ENCODE peak calls at places on chromosomes 2 and 18, in seven cellular contexts. H is ovary, B is GM13977, Q is progenitor cell of endocrine pancreas, Y is WTC11, E is colonic mucosa, L is foreskin keratinocyte. K is an unnamed sample.
A peak's percentile ranks its signal among the peaks of the same experiment; 100 is the strongest.

GRCh38 chr2:148513425-148513824 is 131.1 kb upstream of the EPC2 start:
- DNase-seq in H (no peak), B (no peak), Q (no peak), Y (no peak), E (no peak), L (no peak), K (no peak)

GRCh38 chr2:86556508-86556907 is 6.7 kb downstream of the CHMP3 start:
- DNase-seq in H (no peak), B (no peak), Q (no peak), Y (peak; percentile 25), E (peak; percentile 39), L (no peak), K (no peak)

GRCh38 chr2:148508878-148509702 is 135.5 kb upstream of the EPC2 start:
- DNase-seq in H (peak; percentile 83), B (peak; percentile 78), Q (peak; percentile 71), Y (peak; percentile 94), E (peak; percentile 87), L (peak; percentile 62), K (peak; percentile 63)

GRCh38 chr2:170226216-170226615 is 48.3 kb downstream of the MYO3B start:
- DNase-seq in H (no peak), B (no peak), Q (no peak), Y (no peak), E (no peak), L (no peak), K (no peak)

GRCh38 chr18:23498877-23499570 is 4.3 kb upstream of the RMC1 start:
- DNase-seq in H (peak; percentile 75), B (peak; percentile 62), Q (no peak), Y (peak; percentile 63), E (peak; percentile 70), L (no peak), K (peak; percentile 72)

GRCh38 chr2:113253453-113253852 is 25.3 kb downstream of the PAX8 start:
- DNase-seq in H (no peak), B (no peak), Q (no peak), Y (no peak), E (no peak), L (peak; percentile 32), K (no peak)

GRCh38 chr2:142280846-142281245 is 150.0 kb upstream of the LRP1B start:
- DNase-seq in H (no peak), B (no peak), Q (no peak), Y (peak; percentile 34), E (no peak), L (no peak), K (no peak)

GRCh38 chr2:234827096-234827860 is 124.5 kb upstream of the SH3BP4 start:
- DNase-seq in H (no peak), B (no peak), Q (no peak), Y (no peak), E (no peak), L (no peak), K (no peak)

GRCh38 chr2:73257425-73258125 is 23.5 kb downstream of the CCT7 start:
- DNase-seq in H (no peak), B (no peak), Q (no peak), Y (no peak), E (peak; percentile 36), L (no peak), K (no peak)

GRCh38 chr2:96549967-96550786 is 13.6 kb downstream of the ARID5A start:
- DNase-seq in H (no peak), B (peak; percentile 15), Q (no peak), Y (peak; percentile 90), E (peak; percentile 74), L (no peak), K (no peak)

GRCh38 chr18:10047237-10047636 is 133.4 kb downstream of the VAPA start:
- DNase-seq in H (no peak), B (no peak), Q (no peak), Y (no peak), E (no peak), L (no peak), K (no peak)

GRCh38 chr18:34025172-34025801 is 199.4 kb downstream of the NOL4 start:
- DNase-seq in H (no peak), B (no peak), Q (no peak), Y (no peak), E (no peak), L (no peak), K (no peak)

GRCh38 chr2:238433941-238434845 is 7.5 kb downstream of the ASB1 start:
- DNase-seq in H (no peak), B (no peak), Q (no peak), Y (no peak), E (no peak), L (peak; percentile 92), K (no peak)

GRCh38 chr2:20609349-20609994 is 41.4 kb downstream of the HS1BP3 start:
- DNase-seq in H (peak; percentile 69), B (no peak), Q (no peak), Y (no peak), E (no peak), L (no peak), K (no peak)

GRCh38 chr18:8701546-8702118 is 3.7 kb upstream of the MTCL1 start:
- DNase-seq in H (no peak), B (no peak), Q (no peak), Y (no peak), E (no peak), L (peak; percentile 37), K (no peak)

GRCh38 chr18:14937271-14937670 is 189.3 kb downstream of the ANKRD30B start:
- DNase-seq in H (no peak), B (no peak), Q (no peak), Y (no peak), E (peak; percentile 13), L (no peak), K (no peak)

GRCh38 chr2:70726186-70726585 is 41.8 kb downstream of the ADD2 start:
- DNase-seq in H (no peak), B (no peak), Q (no peak), Y (no peak), E (no peak), L (no peak), K (no peak)

GRCh38 chr2:75146221-75146902 is 53.0 kb downstream of the TACR1 start:
- DNase-seq in H (no peak), B (no peak), Q (no peak), Y (no peak), E (no peak), L (no peak), K (no peak)

GRCh38 chr2:60840880-60841279 is 40.5 kb upstream of the REL start:
- DNase-seq in H (no peak), B (no peak), Q (no peak), Y (no peak), E (no peak), L (no peak), K (no peak)

GRCh38 chr2:108938069-108938710 is 50.8 kb downstream of the EDAR start:
- DNase-seq in H (no peak), B (no peak), Q (no peak), Y (no peak), E (no peak), L (no peak), K (no peak)

GRCh38 chr2:62163106-62163831 is 32.6 kb upstream of the B3GNT2 start:
- DNase-seq in H (no peak), B (no peak), Q (no peak), Y (no peak), E (no peak), L (no peak), K (no peak)

GRCh38 chr2:68230246-68231060 is 21.9 kb downstream of the PPP3R1 start:
- DNase-seq in H (no peak), B (no peak), Q (no peak), Y (no peak), E (no peak), L (no peak), K (no peak)

GRCh38 chr18:26008619-26009018 is 81.8 kb downstream of the SS18 start:
- DNase-seq in H (no peak), B (no peak), Q (no peak), Y (no peak), E (no peak), L (no peak), K (no peak)

DNA sequence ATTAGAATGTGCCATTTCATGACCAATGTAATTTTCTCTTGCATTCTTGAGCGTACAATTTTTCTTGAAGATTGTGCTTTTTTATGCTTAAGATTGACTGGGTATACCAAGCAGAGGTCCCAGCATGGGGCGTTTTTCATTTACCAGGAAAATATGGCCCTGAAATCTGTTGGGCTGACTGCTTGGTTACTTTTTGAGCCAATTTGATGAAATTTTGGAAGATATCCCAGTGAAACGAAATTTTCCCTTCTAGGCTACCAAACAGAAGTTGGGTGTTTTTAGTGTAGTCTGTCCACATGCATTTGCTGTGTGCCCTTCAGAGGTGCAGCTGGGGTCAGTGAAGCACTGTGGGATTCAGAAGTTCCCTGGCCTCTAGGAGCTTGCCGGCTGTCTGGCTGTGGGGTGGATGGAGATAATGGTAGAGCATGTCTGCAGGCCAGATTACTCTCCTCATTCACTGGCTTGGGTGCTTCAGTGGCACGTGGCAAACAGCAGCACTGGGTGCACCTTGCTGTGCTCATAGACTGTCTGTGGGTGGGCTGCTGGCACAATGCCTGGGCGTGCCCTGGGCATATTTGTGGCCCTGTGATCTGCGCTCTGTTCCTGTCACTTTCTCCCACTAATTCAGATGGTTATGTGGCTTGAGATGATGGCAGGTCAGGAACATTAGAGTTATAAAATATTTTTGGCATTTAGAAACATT is 73.3 kb downstream of the LDLRAD4 start:
- DNase-seq in H (no peak), B (no peak), Q (no peak), Y (no peak), E (no peak), L (no peak), K (no peak)
- TF ChIP-seq CTCF in H (no peak), B (no peak), Q (no peak), Y (no peak), E (no peak), L (no peak), K (no peak)

DNA sequence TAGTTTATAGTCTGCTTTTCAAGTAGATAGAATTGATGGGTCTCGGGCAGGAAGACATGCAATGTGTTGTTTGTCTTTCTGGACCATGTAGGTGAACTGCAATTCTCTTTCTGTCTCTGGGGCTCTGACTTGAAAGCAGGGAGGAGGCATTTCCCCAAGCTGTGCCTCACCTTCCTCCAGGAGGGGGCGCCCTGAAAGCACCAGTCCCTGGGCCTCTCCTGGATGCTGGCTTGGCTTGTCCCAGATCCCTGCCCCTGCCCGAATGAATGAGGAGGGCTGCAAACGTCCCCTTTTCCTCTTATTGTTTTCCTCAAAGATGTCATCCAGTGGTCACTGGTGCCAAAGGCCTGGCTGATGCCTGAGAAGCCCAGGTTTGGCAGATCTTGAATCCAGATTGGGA is 270.6 kb downstream of the CELF4 start:
- DNase-seq in H (no peak), B (no peak), Q (peak; percentile 24), Y (peak; percentile 91), E (peak; percentile 34), L (no peak), K (no peak)
- TF ChIP-seq CTCF in H (no peak), B (peak; percentile 36), Q (peak; percentile 53), Y (peak; percentile 77), E (peak; percentile 27), L (peak; percentile 58), K (peak; percentile 15)

GRCh38 chr18:48990497-48991298 is 39.9 kb upstream of the SMAD7 start:
- DNase-seq in H (no peak), B (no peak), Q (no peak), Y (no peak), E (no peak), L (no peak), K (no peak)
- TF ChIP-seq CTCF in H (no peak), B (no peak), Q (no peak), Y (no peak), E (no peak), L (no peak), K (no peak)

GRCh38 chr18:72995558-72995957 is 127.8 kb upstream of the NETO1 start:
- DNase-seq in H (no peak), B (no peak), Q (no peak), Y (no peak), E (no peak), L (peak; percentile 54), K (no peak)

GRCh38 chr18:72991379-72991778 is 123.6 kb upstream of the NETO1 start:
- DNase-seq in H (no peak), B (no peak), Q (no peak), Y (no peak), E (no peak), L (no peak), K (no peak)

GRCh38 chr18:72993245-72993644 is 125.5 kb upstream of the NETO1 start:
- DNase-seq in H (no peak), B (no peak), Q (no peak), Y (no peak), E (no peak), L (no peak), K (no peak)
- TF ChIP-seq CTCF in H (no peak), B (no peak), Q (no peak), Y (no peak), E (no peak), L (no peak), K (no peak)

K was measured in D721Med.